ENCODE peak calls at places on chromosomes 11 and 22, in seven cellular contexts. R, F, I, M, H, Q and V are unnamed samples.

GRCh38 chr22:49297286-49297870 is 530.3 kb downstream of the BRD1 start:
- DNase-seq in Q (no peak), R (no peak), I (no peak), M (no peak), F (no peak), H (no peak), V (peak; percentile 4)

GRCh38 chr22:27996529-27996925 is 77.5 kb upstream of the PITPNB start:
- DNase-seq in H (no peak), F (no peak), I (no peak), M (no peak), Q (peak; percentile 8), R (no peak), V (no peak)

GRCh38 chr11:1153951-1154487 is 3.7 kb upstream of the MUC5AC start:
- DNase-seq in I (peak; percentile 97), M (no peak), R (peak; percentile 86), H (peak; percentile 93), Q (peak; percentile 47), F (no peak), V (peak; percentile 8)

GRCh38 chr11:119758291-119758690 is 29.3 kb upstream of the NECTIN1 start:
- DNase-seq in Q (no peak), I (peak; percentile 49), H (no peak), R (no peak), M (no peak), F (no peak), V (no peak)

GRCh38 chr11:65435981-65436411 is 13.4 kb downstream of the NEAT1 start:
- DNase-seq in F (no peak), Q (no peak), H (no peak), I (no peak), R (no peak), M (no peak), V (no peak)

GRCh38 chr11:93444671-93445073 is 98.5 kb downstream of the SMCO4 start:
- DNase-seq in F (peak; percentile 6), H (no peak), R (peak; percentile 92), I (peak; percentile 2), Q (no peak), M (peak; percentile 8), V (peak; percentile 38)

GRCh38 chr11:107916671-107917241 is 11.5 kb upstream of the RAB39A start:
- DNase-seq in Q (no peak), M (peak; percentile 27), I (no peak), F (peak; percentile 43), R (no peak), H (peak; percentile 13), V (peak; percentile 15)

GRCh38 chr11:110979696-110980095 is 265.8 kb upstream of the POU2AF2 start:
- DNase-seq in R (no peak), F (no peak), M (no peak), Q (no peak), H (no peak), I (peak; percentile 45), V (no peak)